ENCODE peak calls at places on chromosomes 5 and 9, in ten cellular contexts. G is HCT116; K is upper lobe of right lung; Z is activated T-helper 1 cell treated with anti-CD3 and anti-CD28 coated beads, Interleukin-12 subunit alpha, Interleukin-12 subunit beta, Interleukin-2, Interleukin-4 antibody, amounts not matched to agents 30 ng/mL and 10 ng/mL and 1 ng/mL, durations not matched to agents 14 hours and 24 hours and 36 hours; P is iPS-NIHi11; F is RWPE1; W is islet precursor cell; B is activated naive CD4-positive, alpha-beta T cell treated with anti-CD3 and anti-CD28 coated beads for 36 hours; O is mucosa of descending colon; N is stimulated activated naive CD8-positive, alpha-beta T cell treated with anti-CD3 and anti-CD28 coated beads, Interleukin-15, Interleukin-2, amounts not matched to agents 100 U/mL and 50 U/mL, for 24 hours. S is an unnamed sample.

GRCh38 chr9:1460143-1460769 is 410.1 kb downstream of the DMRT2 start:
- DNase-seq in G (no peak), K (no peak), Z (no peak), P (peak), F (peak), W (no peak), B (peak), O (peak), N (no peak), S (no peak)

GRCh38 chr9:134783699-134784039 is 96.9 kb upstream of the FCN2 start:
- DNase-seq in G (no peak), K (no peak), Z (no peak), P (no peak), F (no peak), W (no peak), B (no peak), O (no peak), N (no peak), S (no peak)

GRCh38 chr5:35668794-35669193 is 51.1 kb downstream of the SPEF2 start:
- DNase-seq in G (no peak), K (no peak), Z (no peak), P (no peak), F (no peak), W (no peak), B (no peak), O (no peak), N (no peak), S (no peak)

GRCh38 chr5:179823937-179824744 is 3.4 kb downstream of the SQSTM1 start:
- DNase-seq in G (no peak), K (no peak), Z (no peak), P (no peak), F (no peak), W (no peak), B (no peak), O (no peak), N (no peak), S (no peak)

GRCh38 chr5:133520991-133521706 is 91.2 kb downstream of the FSTL4 start:
- DNase-seq in G (no peak), K (no peak), Z (no peak), P (no peak), F (no peak), W (no peak), B (no peak), O (no peak), N (no peak), S (no peak)

GRCh38 chr5:166370928-166371690 is 1920.3 kb upstream of the WWC1 start:
- DNase-seq in G (no peak), K (no peak), Z (no peak), P (no peak), F (peak), W (no peak), B (no peak), O (no peak), N (no peak), S (no peak)

GRCh38 chr9:99011161-99011709 is 67.5 kb downstream of the COL15A1 start:
- DNase-seq in G (no peak), K (no peak), Z (no peak), P (no peak), F (no peak), W (no peak), B (no peak), O (no peak), N (no peak), S (no peak)

GRCh38 chr5:123538670-123539459 is 26.9 kb downstream of the CSNK1G3 start:
- DNase-seq in G (no peak), K (no peak), Z (no peak), P (no peak), F (no peak), W (peak), B (no peak), O (no peak), N (no peak), S (no peak)

GRCh38 chr5:61840354-61840753 is 465.7 kb upstream of the KIF2A start:
- DNase-seq in G (no peak), K (no peak), Z (no peak), P (peak), F (peak), W (no peak), B (no peak), O (no peak), N (no peak), S (no peak)

GRCh38 chr5:159456722-159457462 is 126.6 kb upstream of the IL12B start:
- DNase-seq in G (peak), K (no peak), Z (peak), P (no peak), F (peak), W (peak), B (peak), O (no peak), N (peak), S (no peak)

GRCh38 chr9:120416816-120417427 is 163.0 kb downstream of the CDK5RAP2 start:
- DNase-seq in G (no peak), K (no peak), Z (no peak), P (no peak), F (no peak), W (no peak), B (no peak), O (no peak), N (no peak), S (no peak)

GRCh38 chr9:122931851-122932199 is 513 bp upstream of the ZBTB26 start:
- DNase-seq in G (no peak), K (no peak), Z (no peak), P (no peak), F (no peak), W (no peak), B (no peak), O (no peak), N (no peak), S (no peak)

GRCh38 chr5:50794812-50795211 is 128.4 kb downstream of the PARP8 start:
- DNase-seq in G (no peak), K (no peak), Z (no peak), P (no peak), F (no peak), W (no peak), B (no peak), O (peak), N (no peak), S (no peak)

GRCh38 chr5:14399054-14399657 is 182.4 kb upstream of the OTULINL start:
- DNase-seq in G (peak), K (no peak), Z (no peak), P (no peak), F (peak), W (no peak), B (no peak), O (peak), N (no peak), S (peak)

GRCh38 chr9:109232449-109232848 is 65.4 kb upstream of the FRRS1L start:
- DNase-seq in G (no peak), K (no peak), Z (no peak), P (no peak), F (peak), W (no peak), B (no peak), O (no peak), N (no peak), S (no peak)

GRCh38 chr9:89853931-89854330 is 249.1 kb downstream of the GADD45G start:
- DNase-seq in G (no peak), K (peak), Z (no peak), P (no peak), F (no peak), W (peak), B (no peak), O (no peak), N (no peak), S (no peak)

GRCh38 chr9:137784641-137785513 is 92.7 kb upstream of the CACNA1B start:
- DNase-seq in G (no peak), K (peak), Z (no peak), P (no peak), F (no peak), W (no peak), B (no peak), O (no peak), N (no peak), S (no peak)

S was measured in HS-27A.